ENCODE peak calls at places on chromosomes 2 and 18, in eight cellular contexts. W, Q, A, K, L, F, Y and J are unnamed samples. For H3K27me3, the result is how much of the 10 kb centered on the place peaks cover.

GRCh38 chr18:58635891-58636290 is 7.0 kb upstream of the ALPK2 start:
- DNase-seq in A (no peak), F (no peak), K (no peak), W (no peak), Q (no peak), Y (no peak), L (no peak), J (no peak)

GRCh38 chr2:84459944-84460429 is 907 bp upstream of the SUCLG1 start:
- DNase-seq in K (no peak), A (no peak), Q (no peak), L (no peak), W (no peak), Y (no peak), F (no peak), J (no peak)

GRCh38 chr2:187514930-187515329 is 39.3 kb downstream of the TFPI start:
- DNase-seq in A (no peak), Q (no peak), F (no peak), W (no peak), Y (no peak), L (no peak), K (no peak), J (no peak)

GRCh38 chr2:18282026-18282425 is 278.4 kb downstream of the RDH14 start:
- DNase-seq in F (no peak), W (no peak), L (no peak), Y (no peak), Q (no peak), A (no peak), K (no peak), J (no peak)

GRCh38 chr2:211086049-211086448 is 529.6 kb downstream of the CPS1 start:
- DNase-seq in W (no peak), A (no peak), F (no peak), Q (no peak), Y (no peak), L (no peak), K (no peak), J (no peak)

GRCh38 chr18:33505798-33506197 is 65.3 kb upstream of the CCDC178 start:
- DNase-seq in L (no peak), Y (no peak), W (no peak), K (no peak), Q (no peak), F (no peak), A (no peak), J (no peak)

GRCh38 chr2:75375646-75376582 is 176.6 kb upstream of the TACR1 start:
- DNase-seq in F (no peak), L (no peak), Q (no peak), W (no peak), Y (no peak), A (peak), K (no peak), J (no peak)

GRCh38 chr2:214069254-214069653 is 341.6 kb upstream of the VWC2L start:
- DNase-seq in Y (no peak), F (no peak), W (peak), Q (no peak), A (peak), L (no peak), K (peak), J (peak)

GRCh38 chr18:26911840-26912239 is 46.3 kb upstream of the AQP4 start:
- DNase-seq in Y (peak), Q (no peak), A (no peak), L (no peak), K (no peak), F (no peak), W (no peak), J (no peak)

GRCh38 chr2:26646986-26647672 is 6.0 kb upstream of the CIB4 start:
- DNase-seq in W (peak), Y (no peak), K (peak), F (no peak), A (no peak), L (no peak), Q (no peak), J (no peak)

GRCh38 chr2:172429351-172429968 is 2.1 kb downstream of the ITGA6 start:
- DNase-seq in A (no peak), L (no peak), K (no peak), Q (no peak), Y (no peak), W (no peak), F (no peak), J (peak)

GRCh38 chr2:240795916-240796510 is 24.0 kb downstream of the KIF1A start:
- DNase-seq in F (no peak), L (no peak), Y (no peak), A (no peak), K (no peak), W (no peak), Q (no peak), J (no peak)

GRCh38 chr18:77099501-77100370 is 32.8 kb downstream of the MBP start:
- DNase-seq in Y (no peak), L (no peak), F (no peak), Q (no peak), W (no peak), K (no peak), A (no peak), J (no peak)

GRCh38 chr2:2904721-2905340 is 472.8 kb downstream of the EIPR1 start:
- DNase-seq in F (no peak), W (peak), A (no peak), Q (no peak), L (no peak), K (no peak), Y (peak), J (no peak)

GRCh38 chr2:135985826-135986393 is 484 bp upstream of the DARS1 start:
- DNase-seq in L (no peak), Y (no peak), K (no peak), A (no peak), Q (no peak), F (no peak), W (no peak), J (no peak)

GRCh38 chr18:12032786-12033642 is 51.7 kb downstream of the IMPA2 start:
- DNase-seq in Q (no peak), F (no peak), A (no peak), L (no peak), W (peak), K (no peak), Y (no peak), J (no peak)

DNA sequence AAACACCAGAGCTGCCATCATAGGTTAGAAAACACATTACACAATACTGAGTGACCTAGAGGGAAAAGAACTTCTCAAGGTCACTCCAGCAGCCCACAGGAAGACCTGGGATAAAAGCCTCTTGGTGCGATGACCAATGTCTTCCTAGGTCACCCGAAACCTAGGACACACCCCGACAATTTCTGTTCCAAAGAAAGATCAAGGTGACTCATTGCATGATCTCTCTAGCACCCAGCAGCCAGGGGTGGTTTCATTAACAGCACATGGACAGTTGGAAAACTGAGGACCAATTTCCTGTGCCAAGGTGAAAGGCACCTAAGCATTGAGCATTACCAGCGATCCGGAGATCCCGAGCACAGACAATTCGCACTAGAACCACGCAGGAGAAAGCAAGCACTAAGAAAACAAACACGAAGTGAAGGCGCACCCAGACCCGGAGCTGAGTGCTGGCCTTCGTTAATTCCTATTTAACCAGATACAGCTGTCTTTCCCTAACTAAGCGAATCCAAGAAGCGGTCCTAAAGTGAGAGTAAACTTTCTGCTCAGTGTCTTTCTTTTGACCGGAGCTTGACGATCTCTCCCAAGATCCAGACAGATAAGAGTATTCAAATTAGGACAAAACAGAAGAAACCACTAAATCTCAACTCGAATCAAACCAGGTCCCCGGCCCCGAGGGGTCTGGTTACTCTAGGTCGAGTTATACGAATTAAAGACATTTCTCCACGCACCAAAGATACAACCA is 1.4 kb downstream of the CACNB4 start:
- DNase-seq in F (no peak), Q (no peak), Y (no peak), A (peak), W (no peak), L (no peak), K (no peak), J (peak)
- H3K27me3 ChIP-seq in F (under half), Q (under half), Y (under half), A (half or more), W (half or more), L (under half), K (under half), J (under half)

GRCh38 chr2:206263959-206264603 is 10.4 kb upstream of the ZDBF2 start:
- DNase-seq in K (no peak), L (no peak), Y (no peak), W (no peak), Q (no peak), F (no peak), A (peak), J (no peak)
- H3K27me3 ChIP-seq in K (half or more), L (half or more), Y (under half), W (under half), Q (under half), F (under half), A (under half), J (under half)

DNA sequence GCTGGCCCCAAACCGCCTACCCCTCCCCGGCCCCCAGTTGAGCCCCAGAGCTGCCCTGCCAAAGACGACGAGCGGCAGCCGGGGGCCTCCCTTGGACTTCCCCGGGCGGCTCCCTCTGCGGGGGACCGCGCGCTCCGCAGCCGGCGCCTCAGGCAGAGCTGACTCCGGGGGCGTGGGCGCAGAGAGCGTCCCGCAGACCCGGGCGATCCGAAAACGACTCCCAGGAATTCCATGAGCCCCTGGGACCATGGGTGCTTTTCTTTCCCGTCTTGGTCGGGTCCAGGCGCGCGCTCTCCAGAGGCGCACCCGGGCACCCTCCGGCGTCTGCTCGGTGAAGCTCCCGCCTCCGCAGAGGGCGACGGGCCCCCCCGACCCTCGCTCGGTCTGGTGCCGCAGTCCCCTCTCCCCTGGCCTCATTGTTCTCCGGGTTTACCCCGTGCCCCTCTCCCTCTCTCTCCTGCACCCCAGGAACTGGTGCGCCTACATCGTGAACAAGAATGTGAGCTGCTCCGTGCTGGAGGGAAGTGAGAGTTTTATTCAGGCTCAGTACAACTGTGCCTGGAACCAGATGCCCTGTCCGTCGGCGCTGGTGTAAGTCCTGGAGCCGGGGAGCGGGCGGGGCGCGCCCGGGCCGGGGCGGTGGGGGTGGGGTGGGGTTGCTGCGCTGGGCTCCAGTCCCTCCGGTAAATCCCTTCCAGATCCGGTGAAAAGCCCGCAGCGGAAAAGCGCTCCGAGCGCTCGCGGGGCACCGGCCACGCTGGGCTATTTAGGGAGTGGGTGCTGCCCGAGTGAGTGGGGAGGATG is 737 bp downstream of the EMILIN2 start:
- DNase-seq in K (no peak), F (peak), A (peak), W (peak), Y (no peak), L (no peak), Q (no peak), J (no peak)
- H3K27me3 ChIP-seq in K (under half), F (under half), A (under half), W (half or more), Y (under half), L (under half), Q (under half), J (under half)

GRCh38 chr2:70663411-70663810 is 104.6 kb downstream of the ADD2 start:
- DNase-seq in L (no peak), Q (no peak), W (no peak), K (no peak), Y (no peak), A (no peak), F (peak), J (no peak)
- H3K27me3 ChIP-seq in L (under half), Q (under half), W (under half), K (under half), Y (under half), A (under half), F (under half), J (under half)

GRCh38 chr2:217706513-217706912 is 296.3 kb downstream of the TNS1 start:
- DNase-seq in K (no peak), F (no peak), Y (no peak), W (no peak), L (no peak), A (no peak), Q (no peak), J (no peak)

GRCh38 chr2:217709496-217710217 is 293.1 kb downstream of the TNS1 start:
- DNase-seq in F (no peak), Q (no peak), L (no peak), W (no peak), K (no peak), Y (no peak), A (no peak), J (no peak)

GRCh38 chr2:217706095-217706494 is 296.7 kb downstream of the TNS1 start:
- DNase-seq in Y (no peak), L (no peak), K (no peak), A (no peak), W (no peak), Q (no peak), F (no peak), J (no peak)

GRCh38 chr2:217705461-217705860 is 297.3 kb downstream of the TNS1 start:
- DNase-seq in L (no peak), K (no peak), F (no peak), Y (no peak), A (no peak), Q (no peak), W (no peak), J (no peak)

DNA sequence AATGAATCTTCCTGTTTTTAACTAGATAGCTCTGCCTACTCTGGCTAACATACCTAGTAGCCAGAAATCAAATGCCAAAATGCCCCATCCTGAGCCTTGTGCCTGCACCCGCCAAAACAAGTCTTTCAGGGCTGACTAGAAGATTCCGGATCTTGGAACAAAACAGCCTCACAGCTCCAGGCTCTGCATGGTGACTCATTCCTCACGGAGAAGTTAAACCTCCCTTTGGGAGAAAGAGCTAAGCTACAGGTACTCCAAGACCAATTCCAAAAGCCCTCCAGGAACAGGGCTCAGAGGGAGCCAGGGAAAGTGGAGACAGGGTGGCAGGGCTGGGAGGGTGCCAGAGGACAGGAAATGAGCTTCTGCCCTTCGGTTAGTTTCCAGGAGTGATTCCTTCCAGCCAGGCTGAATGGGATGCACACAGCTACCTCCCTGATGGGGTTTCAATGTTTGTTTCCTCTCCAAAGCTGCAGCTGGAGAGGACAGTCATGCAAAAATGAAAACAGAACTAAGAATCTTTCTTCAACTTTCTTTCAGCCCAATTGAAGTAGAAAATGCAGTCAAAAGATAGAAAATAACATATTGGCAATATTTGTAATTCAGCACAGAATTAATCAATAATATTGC is 295.6 kb downstream of the TNS1 start:
- DNase-seq in Y (no peak), K (no peak), Q (no peak), L (no peak), A (peak), W (no peak), F (peak), J (peak)
- H3K27me3 ChIP-seq in Y (under half), K (under half), Q (under half), L (under half), A (under half), W (under half), F (under half), J (under half)